ENCODE peak calls at places on chromosomes 6 and 20, in four cellular contexts. T, P, Z and C are unnamed samples.

GRCh38 chr20:58692579-58693225 is at the start of gene NPEPL1:
- DNase-seq in T (peak), P (no peak), Z (peak), C (peak)

GRCh38 chr6:20137837-20138236 is 74.4 kb downstream of the MBOAT1 start:
- DNase-seq in T (no peak), P (no peak), Z (no peak), C (no peak)

GRCh38 chr6:137492289-137492688 is 1.9 kb downstream of the OLIG3 start:
- DNase-seq in T (no peak), P (no peak), Z (no peak), C (no peak)

GRCh38 chr6:132797975-132798819 is at the start of gene SLC18B1:
- DNase-seq in T (peak), P (peak), Z (peak), C (peak)

GRCh38 chr6:102885165-102885564 is 1491.7 kb downstream of the GRIK2 start:
- DNase-seq in T (no peak), P (no peak), Z (no peak), C (no peak)

GRCh38 chr6:125793863-125794262 is 3.1 kb downstream of the NCOA7 start:
- DNase-seq in T (no peak), P (no peak), Z (no peak), C (no peak)

GRCh38 chr6:154613137-154613676 is 102.7 kb upstream of the CNKSR3 start:
- DNase-seq in T (no peak), P (no peak), Z (no peak), C (no peak)

GRCh38 chr20:36051318-36052116 is 83.1 kb downstream of the CNBD2 start:
- DNase-seq in T (no peak), P (no peak), Z (no peak), C (no peak)

GRCh38 chr6:106807946-106808611 is 166.4 kb downstream of the CD24 start:
- DNase-seq in T (no peak), P (no peak), Z (no peak), C (no peak)

GRCh38 chr6:75438186-75438880 is 55.3 kb downstream of the FILIP1 start:
- DNase-seq in T (no peak), P (no peak), Z (no peak), C (no peak)

GRCh38 chr6:155077331-155077730 is 82.2 kb downstream of the TIAM2 start:
- DNase-seq in T (no peak), P (no peak), Z (no peak), C (no peak)

GRCh38 chr6:225907-226306 is 66.4 kb upstream of the DUSP22 start:
- DNase-seq in T (no peak), P (no peak), Z (no peak), C (no peak)

GRCh38 chr6:71489736-71490135 is 201.1 kb downstream of the OGFRL1 start:
- DNase-seq in T (no peak), P (no peak), Z (no peak), C (no peak)

GRCh38 chr6:146189131-146189530 is 160.3 kb downstream of the GRM1 start:
- DNase-seq in T (no peak), P (no peak), Z (no peak), C (no peak)

GRCh38 chr6:16819752-16820151 is 58.5 kb upstream of the ATXN1 start:
- DNase-seq in T (no peak), P (no peak), Z (no peak), C (no peak)

GRCh38 chr20:44431502-44432234 is 44.0 kb upstream of the TTPAL start:
- DNase-seq in T (no peak), P (no peak), Z (no peak), C (no peak)

GRCh38 chr6:156795825-156796224 is 18.6 kb downstream of the ARID1B start:
- DNase-seq in T (no peak), P (no peak), Z (no peak), C (no peak)

GRCh38 chr20:14583413-14583812 is 246.0 kb upstream of the FLRT3 start:
- DNase-seq in T (no peak), P (no peak), Z (no peak), C (no peak)

GRCh38 chr6:159540883-159541282 is 152.2 kb downstream of the SOD2 start:
- DNase-seq in T (no peak), P (no peak), Z (no peak), C (no peak)

GRCh38 chr20:23212482-23212881 is 126.4 kb upstream of the CD93 start:
- DNase-seq in T (no peak), P (no peak), Z (no peak), C (no peak)

GRCh38 chr6:165676435-165677068 is 13.5 kb upstream of the PDE10A start:
- DNase-seq in T (no peak), P (no peak), Z (no peak), C (no peak)

DNA sequence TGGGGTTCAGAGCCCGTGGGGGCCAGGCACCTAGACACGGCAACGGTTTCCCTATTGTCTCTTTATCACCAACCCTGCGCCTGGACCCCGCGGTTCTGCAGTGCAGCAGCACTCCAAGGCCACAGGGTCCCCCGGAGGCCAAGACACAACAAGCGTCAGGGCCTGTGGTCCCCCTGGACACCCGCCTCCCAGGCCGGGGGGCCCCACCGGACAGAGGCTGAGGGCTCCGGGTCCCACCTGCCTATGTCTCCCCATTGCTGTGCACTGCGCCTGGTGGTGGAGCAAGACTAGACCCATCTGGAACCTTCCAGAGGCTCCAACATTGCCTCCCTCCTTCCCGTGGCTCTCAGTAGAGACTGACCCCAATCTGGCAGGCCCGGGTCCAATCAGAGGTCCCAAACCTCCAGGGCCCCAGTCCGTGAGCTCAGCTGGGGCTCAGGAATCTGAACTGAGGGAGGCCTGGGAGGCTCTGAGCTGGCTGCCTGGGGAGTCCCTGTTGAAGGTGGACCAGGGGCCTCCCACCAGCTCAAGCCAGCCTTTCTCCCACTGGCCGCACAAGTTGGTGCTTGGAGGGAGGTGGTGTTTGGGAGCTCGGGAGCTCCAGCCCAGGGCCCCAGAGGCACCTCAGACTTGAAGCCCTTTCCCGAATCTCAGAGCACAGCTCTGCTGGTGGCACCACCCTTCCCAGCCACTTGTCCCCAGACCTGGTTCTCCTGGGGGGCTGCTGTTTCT is 8.8 kb downstream of the GATA5 start:
- DNase-seq in T (no peak), P (no peak), Z (no peak), C (no peak)
- TF ChIP-seq EP300 in T (no peak), P (no peak), Z (no peak), C (no peak)

DNA sequence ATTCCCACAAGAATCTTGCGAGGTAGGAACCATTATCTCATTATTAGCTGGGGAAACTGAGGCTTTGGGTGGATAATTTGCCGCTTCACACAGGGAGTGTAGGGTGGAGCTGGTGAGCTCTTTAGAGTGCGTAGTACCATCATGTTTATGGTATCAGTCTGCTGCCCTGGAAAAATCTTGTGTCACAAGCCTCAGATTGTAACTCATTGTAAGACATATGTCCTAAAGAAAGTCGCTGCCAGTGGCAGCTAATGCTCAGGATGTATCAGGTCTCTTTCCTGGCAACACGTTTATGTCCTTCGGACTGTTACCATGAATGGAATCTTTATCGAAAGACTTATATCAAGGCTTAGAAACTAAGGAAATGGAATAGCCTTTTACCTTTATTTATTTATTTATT is 1.9 kb downstream of the ZFAND3 start:
- DNase-seq in T (no peak), P (no peak), Z (no peak), C (no peak)
- H3K4me3 ChIP-seq in T (no peak), P (no peak), Z (no peak), C (no peak)

DNA sequence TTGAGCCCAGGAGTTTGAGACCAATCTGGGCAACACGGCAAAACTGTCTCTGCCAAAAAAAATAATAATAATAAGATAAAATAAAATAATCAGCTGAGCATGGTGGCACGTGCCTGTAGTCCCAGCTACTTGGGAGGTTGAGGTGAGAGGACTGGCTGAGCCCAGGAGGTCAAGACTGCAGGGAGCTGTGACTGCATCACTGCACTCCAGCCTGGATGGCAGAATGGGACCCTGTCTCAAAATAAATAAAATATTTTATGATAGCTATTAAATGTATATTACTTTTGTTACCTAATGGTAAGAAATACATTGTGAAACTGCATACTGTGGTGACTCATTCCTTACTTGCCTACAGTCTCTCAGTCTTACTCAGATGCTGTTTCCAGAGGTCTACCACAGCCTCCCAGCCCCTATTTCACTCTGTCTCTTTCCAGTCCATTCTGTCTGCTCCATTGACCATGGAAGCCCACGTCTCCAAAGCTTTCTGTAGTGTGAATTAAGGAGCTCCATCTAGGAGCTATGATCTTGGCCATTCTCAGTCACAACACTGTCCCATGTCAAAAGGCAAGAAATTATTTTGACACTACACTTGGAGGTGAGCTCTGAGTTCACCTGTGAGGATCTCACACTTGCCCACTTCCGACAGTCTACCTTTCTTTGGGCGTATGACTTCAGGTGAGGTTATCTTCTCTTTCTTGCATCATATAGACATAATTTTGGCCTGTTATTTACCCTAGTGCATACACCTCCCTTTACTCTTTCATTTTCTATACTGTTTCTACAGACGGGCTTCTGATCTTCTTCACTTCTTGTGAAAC is 22.4 kb upstream of the SNX9 start:
- DNase-seq in T (no peak), P (no peak), Z (no peak), C (no peak)
- TF ChIP-seq EP300 in T (no peak), P (no peak), Z (no peak), C (no peak)

GRCh38 chr6:142621822-142622221 is 320.0 kb downstream of the ADGRG6 start:
- DNase-seq in T (no peak), P (no peak), Z (no peak), C (no peak)

GRCh38 chr6:142624978-142625715 is 319.8 kb downstream of the HIVEP2 start:
- DNase-seq in T (no peak), P (no peak), Z (no peak), C (no peak)

GRCh38 chr6:142633317-142633716 is 311.7 kb downstream of the HIVEP2 start:
- DNase-seq in T (no peak), P (no peak), Z (no peak), C (no peak)

GRCh38 chr6:142631517-142632385 is 313.2 kb downstream of the HIVEP2 start:
- DNase-seq in T (no peak), P (no peak), Z (no peak), C (no peak)

GRCh38 chr6:142627474-142627873 is 317.5 kb downstream of the HIVEP2 start:
- DNase-seq in T (no peak), P (no peak), Z (no peak), C (no peak)
- H3K4me3 ChIP-seq in T (no peak), P (no peak), Z (no peak), C (no peak)

DNA sequence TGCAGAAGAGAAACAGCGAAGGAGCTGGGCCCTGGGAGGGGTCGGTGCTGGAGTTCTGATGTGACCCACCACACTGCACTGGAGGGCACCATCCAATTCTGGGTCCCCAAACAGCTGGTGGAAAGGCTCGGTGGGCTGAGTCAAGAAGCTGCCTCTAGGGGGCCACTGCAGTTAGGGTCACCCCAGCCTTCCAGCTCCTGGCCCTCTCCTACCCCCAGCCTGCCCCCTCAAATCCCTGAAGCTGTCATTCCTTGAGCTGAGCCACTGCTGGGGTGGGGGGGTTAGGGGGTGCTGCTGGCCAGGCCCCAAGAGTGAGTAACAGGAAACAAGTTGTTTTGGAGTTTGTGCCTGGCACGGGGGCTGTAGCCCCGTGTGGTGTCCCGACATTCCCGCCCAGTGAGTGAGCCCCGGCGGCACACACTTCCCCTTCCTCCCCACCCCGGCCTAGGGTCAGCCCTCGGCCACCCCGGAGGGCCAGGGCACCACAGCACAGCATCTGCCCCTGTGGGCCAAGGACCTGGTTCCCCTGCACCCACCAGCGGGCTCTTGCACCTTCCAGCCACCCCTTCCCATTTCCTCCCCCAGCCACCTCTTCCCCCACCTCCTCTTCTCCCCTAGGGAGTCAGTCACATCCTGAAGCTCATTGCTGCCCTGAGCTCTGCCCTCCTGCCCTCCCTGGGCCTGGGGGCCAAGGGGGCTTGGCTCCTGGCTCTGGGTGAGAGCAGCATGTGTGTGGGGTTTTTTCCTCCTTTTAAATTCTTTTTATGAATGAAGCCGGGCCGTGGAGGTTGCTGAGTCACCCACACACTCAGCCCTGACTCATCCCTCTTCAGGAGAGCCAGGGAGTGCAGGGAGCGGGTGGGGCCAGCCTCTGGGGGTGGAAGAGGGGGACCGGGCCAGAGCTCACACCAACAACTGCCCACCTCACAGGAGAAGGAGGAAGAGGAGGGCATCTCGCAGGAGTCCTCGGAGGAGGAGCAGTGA is 4.6 kb downstream of the SMIM29 start:
- DNase-seq in T (peak), P (peak), Z (peak), C (peak)
- TF ChIP-seq EP300 in T (no peak), P (no peak), Z (peak), C (no peak)

GRCh38 chr20:3784226-3784853 is 2.2 kb downstream of the CENPB start:
- DNase-seq in T (no peak), P (no peak), Z (no peak), C (no peak)
- H3K4me3 ChIP-seq in T (no peak), P (peak), Z (no peak), C (peak)